ENCODE peak calls at places on chromosomes 3 and 15, in six cellular contexts. One of them, this sample, is unnamed.

GRCh38 chr3:27147215-27147614 is 222.0 kb downstream of the NEK10 start:
- DNase-seq in HepG2: no peak
- DNase-seq in GM12878: no peak
- DNase-seq in cardiac fibroblast: peak; percentile 39
- DNase-seq in HFFc6: peak; percentile 23
- DNase-seq in breast epithelium: no peak
- DNase-seq in this sample: peak; percentile 30

GRCh38 chr3:190849607-190850006 is 12.9 kb downstream of the GMNC start:
- DNase-seq in GM12878: no peak
- DNase-seq in cardiac fibroblast: no peak
- DNase-seq in breast epithelium: no peak
- DNase-seq in HFFc6: no peak
- DNase-seq in HepG2: no peak
- DNase-seq in this sample: no peak

GRCh38 chr15:101176625-101177024 is 75.2 kb downstream of the CHSY1 start:
- DNase-seq in GM12878: no peak
- DNase-seq in HFFc6: no peak
- DNase-seq in HepG2: peak; percentile 39
- DNase-seq in breast epithelium: no peak
- DNase-seq in cardiac fibroblast: peak; percentile 84
- DNase-seq in this sample: peak; percentile 47

GRCh38 chr3:42300013-42300412 is 34.0 kb upstream of the CCK start:
- DNase-seq in HepG2: peak; percentile 10
- DNase-seq in cardiac fibroblast: peak; percentile 43
- DNase-seq in breast epithelium: no peak
- DNase-seq in GM12878: no peak
- DNase-seq in HFFc6: peak; percentile 12
- DNase-seq in this sample: peak; percentile 24

GRCh38 chr3:174329321-174329720 is 529.8 kb upstream of the NAALADL2 start:
- DNase-seq in GM12878: no peak
- DNase-seq in breast epithelium: no peak
- DNase-seq in HepG2: no peak
- DNase-seq in cardiac fibroblast: peak; percentile 71
- DNase-seq in HFFc6: peak; percentile 77
- DNase-seq in this sample: peak; percentile 75

GRCh38 chr15:25268166-25268565 is 170.7 kb downstream of the UBE3A start:
- DNase-seq in HFFc6: no peak
- DNase-seq in GM12878: no peak
- DNase-seq in HepG2: peak; percentile 5
- DNase-seq in breast epithelium: no peak
- DNase-seq in cardiac fibroblast: no peak
- DNase-seq in this sample: no peak

GRCh38 chr3:5194801-5195509 is 7.4 kb downstream of the EDEM1 start:
- DNase-seq in HepG2: peak; percentile 67
- DNase-seq in HFFc6: peak; percentile 86
- DNase-seq in cardiac fibroblast: peak; percentile 76
- DNase-seq in breast epithelium: no peak
- DNase-seq in GM12878: no peak
- DNase-seq in this sample: peak; percentile 80

GRCh38 chr3:32958509-32958908 is 7.1 kb downstream of the CCR4 start:
- DNase-seq in HepG2: peak; percentile 44
- DNase-seq in cardiac fibroblast: no peak
- DNase-seq in GM12878: no peak
- DNase-seq in breast epithelium: no peak
- DNase-seq in HFFc6: no peak
- DNase-seq in this sample: no peak

GRCh38 chr3:136070953-136071949 is 105.7 kb downstream of the PPP2R3A start:
- DNase-seq in breast epithelium: peak; percentile 64
- DNase-seq in HFFc6: peak; percentile 93
- DNase-seq in cardiac fibroblast: peak; percentile 71
- DNase-seq in HepG2: no peak
- DNase-seq in GM12878: no peak
- DNase-seq in this sample: peak; percentile 79

GRCh38 chr3:42556089-42556632 is 25.6 kb downstream of the SEC22C start:
- DNase-seq in GM12878: no peak
- DNase-seq in HFFc6: no peak
- DNase-seq in HepG2: no peak
- DNase-seq in cardiac fibroblast: no peak
- DNase-seq in breast epithelium: no peak
- DNase-seq in this sample: no peak

GRCh38 chr3:139509631-139510030 is 29.9 kb downstream of the RBP1 start:
- DNase-seq in HepG2: no peak
- DNase-seq in HFFc6: no peak
- DNase-seq in GM12878: no peak
- DNase-seq in breast epithelium: no peak
- DNase-seq in cardiac fibroblast: no peak
- DNase-seq in this sample: no peak

GRCh38 chr3:178003756-178004155 is 532.5 kb upstream of the KCNMB2 start:
- DNase-seq in GM12878: no peak
- DNase-seq in HepG2: no peak
- DNase-seq in breast epithelium: no peak
- DNase-seq in cardiac fibroblast: peak; percentile 15
- DNase-seq in HFFc6: no peak
- DNase-seq in this sample: peak; percentile 55

GRCh38 chr3:66450389-66451022 is 50.3 kb downstream of the LRIG1 start:
- DNase-seq in GM12878: no peak
- DNase-seq in breast epithelium: no peak
- DNase-seq in cardiac fibroblast: peak; percentile 83
- DNase-seq in HepG2: no peak
- DNase-seq in HFFc6: peak; percentile 45
- DNase-seq in this sample: peak; percentile 42

GRCh38 chr3:170741756-170742530 is 128.1 kb downstream of the RPL22L1 start:
- DNase-seq in cardiac fibroblast: no peak
- DNase-seq in breast epithelium: no peak
- DNase-seq in HFFc6: no peak
- DNase-seq in HepG2: no peak
- DNase-seq in GM12878: no peak
- DNase-seq in this sample: peak; percentile 66

GRCh38 chr15:68792901-68793766 is 27.6 kb downstream of the ANP32A start:
- DNase-seq in GM12878: no peak
- DNase-seq in breast epithelium: peak; percentile 89
- DNase-seq in HepG2: no peak
- DNase-seq in cardiac fibroblast: no peak
- DNase-seq in HFFc6: no peak
- DNase-seq in this sample: no peak

GRCh38 chr3:47868306-47868705 is 65.4 kb downstream of the DHX30 start:
- DNase-seq in GM12878: no peak
- DNase-seq in HepG2: no peak
- DNase-seq in HFFc6: no peak
- DNase-seq in breast epithelium: no peak
- DNase-seq in cardiac fibroblast: no peak
- DNase-seq in this sample: no peak

GRCh38 chr15:49320337-49320736 is 102.7 kb upstream of the FGF7 start:
- DNase-seq in GM12878: no peak
- DNase-seq in breast epithelium: no peak
- DNase-seq in HepG2: no peak
- DNase-seq in cardiac fibroblast: peak; percentile 13
- DNase-seq in HFFc6: no peak
- DNase-seq in this sample: no peak
- TF ChIP-seq CTCF in GM12878: no peak
- TF ChIP-seq CTCF in breast epithelium: no peak
- TF ChIP-seq CTCF in HepG2: no peak
- TF ChIP-seq CTCF in cardiac fibroblast: no peak
- TF ChIP-seq CTCF in HFFc6: no peak
- TF ChIP-seq CTCF in this sample: no peak

GRCh38 chr3:143763568-143764162 is 84.6 kb downstream of the SLC9A9 start:
- DNase-seq in HepG2: no peak
- DNase-seq in cardiac fibroblast: peak; percentile 48
- DNase-seq in HFFc6: no peak
- DNase-seq in breast epithelium: no peak
- DNase-seq in GM12878: no peak
- DNase-seq in this sample: peak; percentile 68
- TF ChIP-seq CTCF in HepG2: no peak
- TF ChIP-seq CTCF in cardiac fibroblast: peak; percentile 42
- TF ChIP-seq CTCF in HFFc6: peak; percentile 51
- TF ChIP-seq CTCF in breast epithelium: no peak
- TF ChIP-seq CTCF in GM12878: peak; percentile 28
- TF ChIP-seq CTCF in this sample: peak; percentile 28

GRCh38 chr3:149339931-149340309 is 6.5 kb upstream of the TM4SF18 start:
- DNase-seq in HepG2: peak; percentile 77
- DNase-seq in breast epithelium: peak; percentile 66
- DNase-seq in HFFc6: peak; percentile 95
- DNase-seq in GM12878: no peak
- DNase-seq in cardiac fibroblast: peak; percentile 98
- DNase-seq in this sample: peak; percentile 99

GRCh38 chr3:149340310-149340933 is 7.0 kb upstream of the TM4SF18 start:
- DNase-seq in HepG2: peak; percentile 38
- DNase-seq in HFFc6: peak; percentile 24
- DNase-seq in breast epithelium: no peak
- DNase-seq in cardiac fibroblast: peak; percentile 73
- DNase-seq in GM12878: no peak
- DNase-seq in this sample: peak; percentile 70

GRCh38 chr3:149342413-149343340 is 9.2 kb upstream of the TM4SF18 start:
- DNase-seq in HepG2: no peak
- DNase-seq in HFFc6: peak; percentile 87
- DNase-seq in cardiac fibroblast: peak; percentile 71
- DNase-seq in GM12878: no peak
- DNase-seq in breast epithelium: no peak
- DNase-seq in this sample: peak; percentile 86

DNA sequence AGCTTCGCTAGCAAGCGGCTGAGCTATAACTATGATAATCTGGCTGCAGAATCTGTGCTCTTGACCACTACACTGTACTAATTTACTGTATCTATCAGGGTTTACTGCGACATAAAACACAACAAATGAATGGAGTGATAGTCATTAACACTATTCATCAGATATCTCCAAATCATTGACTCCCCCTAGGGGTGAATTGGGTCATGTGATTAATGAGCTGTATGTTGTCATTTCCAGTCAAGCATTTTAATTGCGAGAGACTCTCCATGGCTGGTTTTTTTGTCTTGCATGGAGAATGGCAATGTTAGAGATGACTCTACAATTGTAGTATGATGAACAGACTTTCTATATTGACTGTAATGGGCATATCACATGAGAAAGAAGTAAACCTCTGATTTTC is 10.5 kb upstream of the TM4SF18 start:
- DNase-seq in HFFc6: no peak
- DNase-seq in breast epithelium: no peak
- DNase-seq in cardiac fibroblast: no peak
- DNase-seq in HepG2: no peak
- DNase-seq in GM12878: no peak
- DNase-seq in this sample: no peak
- TF ChIP-seq CTCF in HFFc6: peak; percentile 61
- TF ChIP-seq CTCF in breast epithelium: no peak
- TF ChIP-seq CTCF in cardiac fibroblast: no peak
- TF ChIP-seq CTCF in HepG2: peak; percentile 36
- TF ChIP-seq CTCF in GM12878: peak; percentile 18
- TF ChIP-seq CTCF in this sample: no peak

DNA sequence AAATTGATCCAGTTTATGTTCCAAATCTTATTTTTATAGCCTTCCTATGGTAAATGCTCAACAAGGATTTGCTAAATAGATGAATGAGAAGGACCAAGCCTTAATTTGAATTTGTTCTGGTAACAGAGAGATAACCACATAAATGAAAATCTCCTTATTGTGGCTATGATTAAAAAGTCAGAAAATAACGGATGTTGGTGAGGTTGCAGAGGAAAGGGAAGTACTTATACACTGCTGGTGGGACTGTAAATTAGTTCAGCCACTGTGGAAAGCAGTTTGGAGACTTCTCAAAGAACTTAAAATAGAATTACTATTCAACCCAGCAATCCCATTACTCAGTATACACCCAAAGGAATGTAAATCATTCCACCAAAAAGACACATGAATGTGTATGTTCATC is 26.2 kb downstream of the AAGAB start:
- DNase-seq in HFFc6: no peak
- DNase-seq in cardiac fibroblast: no peak
- DNase-seq in HepG2: no peak
- DNase-seq in GM12878: no peak
- DNase-seq in breast epithelium: no peak
- DNase-seq in this sample: no peak
- TF ChIP-seq CTCF in HFFc6: no peak
- TF ChIP-seq CTCF in cardiac fibroblast: no peak
- TF ChIP-seq CTCF in HepG2: no peak
- TF ChIP-seq CTCF in GM12878: no peak
- TF ChIP-seq CTCF in breast epithelium: no peak
- TF ChIP-seq CTCF in this sample: no peak

DNA sequence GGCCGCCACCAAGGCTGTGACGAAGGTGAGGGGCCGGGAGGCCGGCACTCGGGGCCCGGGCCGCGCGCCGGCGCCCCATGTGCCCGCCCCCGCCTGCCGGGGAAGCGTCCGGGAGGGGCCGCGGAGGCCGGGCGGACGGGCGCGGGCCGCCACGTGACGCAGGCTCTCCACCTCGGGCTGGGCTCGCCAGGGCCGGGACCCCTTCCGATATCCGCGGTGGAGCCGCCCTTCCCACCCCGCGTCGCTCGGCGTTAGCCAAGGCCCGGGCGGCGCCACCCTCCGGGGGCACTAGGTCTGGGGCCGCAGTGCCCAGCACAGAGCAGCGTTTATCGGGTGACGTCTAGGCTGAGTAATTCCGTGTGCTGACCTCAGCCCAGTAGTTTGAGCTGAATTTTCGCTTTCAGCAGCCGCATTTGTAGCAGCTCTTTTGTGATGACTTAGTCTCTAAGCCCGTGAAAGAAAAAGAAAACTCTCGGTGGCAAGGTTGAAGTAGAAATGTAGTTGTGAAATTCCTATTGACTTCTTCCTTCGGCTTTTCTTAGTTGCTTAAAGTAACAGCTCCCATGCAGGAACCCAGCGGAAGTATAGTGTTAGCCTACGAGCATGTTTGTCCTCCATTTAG is 885 bp downstream of the CDV3 start:
- DNase-seq in HepG2: peak; percentile 44
- DNase-seq in cardiac fibroblast: peak; percentile 75
- DNase-seq in HFFc6: peak; percentile 64
- DNase-seq in GM12878: peak; percentile 58
- DNase-seq in breast epithelium: peak; percentile 63
- DNase-seq in this sample: peak; percentile 84
- TF ChIP-seq CTCF in HepG2: peak; percentile 52
- TF ChIP-seq CTCF in cardiac fibroblast: no peak
- TF ChIP-seq CTCF in HFFc6: peak; percentile 28
- TF ChIP-seq CTCF in GM12878: peak; percentile 19
- TF ChIP-seq CTCF in breast epithelium: no peak
- TF ChIP-seq CTCF in this sample: no peak

DNA sequence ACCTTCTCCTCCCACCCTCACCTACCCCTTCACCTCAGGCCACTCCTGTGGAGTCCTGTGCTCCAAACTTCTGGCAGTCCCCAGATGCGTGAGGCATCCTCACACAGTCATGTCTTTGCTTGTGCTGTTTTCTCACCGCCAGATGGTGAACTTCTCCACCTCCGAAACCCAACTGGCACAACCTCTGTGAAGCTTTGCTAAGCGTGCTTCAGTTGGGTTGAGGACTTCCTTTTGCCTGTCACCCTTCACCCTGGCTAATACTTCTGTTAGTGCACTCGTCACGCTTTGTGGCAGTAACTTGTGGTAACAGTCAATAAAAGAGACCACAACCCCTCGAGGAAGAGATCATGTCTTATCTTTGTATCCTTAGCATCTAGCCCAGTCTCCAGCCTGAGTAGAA is 42.0 kb upstream of the SKOR1 start:
- DNase-seq in HFFc6: no peak
- DNase-seq in HepG2: no peak
- DNase-seq in breast epithelium: no peak
- DNase-seq in GM12878: peak; percentile 87
- DNase-seq in cardiac fibroblast: no peak
- DNase-seq in this sample: no peak
- TF ChIP-seq CTCF in HFFc6: no peak
- TF ChIP-seq CTCF in HepG2: no peak
- TF ChIP-seq CTCF in breast epithelium: no peak
- TF ChIP-seq CTCF in GM12878: peak; percentile 61
- TF ChIP-seq CTCF in cardiac fibroblast: no peak
- TF ChIP-seq CTCF in this sample: no peak